ENCODE peak calls at places on chromosomes 6 and 20, in four cellular contexts. I, V, L and P are unnamed samples.

GRCh38 chr6:23388239-23388803 is 737.7 kb upstream of the NRSN1 start:
- DNase-seq in I (no peak), V (no peak), L (no peak), P (no peak)

GRCh38 chr6:140052757-140053729 is 678.6 kb upstream of the CITED2 start:
- DNase-seq in I (no peak), V (peak), L (no peak), P (peak)

GRCh38 chr20:18672826-18673225 is 85.0 kb downstream of the DTD1 start:
- DNase-seq in I (no peak), V (no peak), L (no peak), P (no peak)

GRCh38 chr6:160167547-160168391 is 46.2 kb downstream of the SLC22A1 start:
- DNase-seq in I (no peak), V (no peak), L (no peak), P (no peak)

GRCh38 chr6:128569737-128570438 is 49.5 kb upstream of the PTPRK start:
- DNase-seq in I (no peak), V (no peak), L (no peak), P (peak)

GRCh38 chr6:2951723-2952122 is 19.6 kb downstream of the SERPINB6 start:
- DNase-seq in I (no peak), V (no peak), L (no peak), P (no peak)

GRCh38 chr6:44935693-44936300 is 392.3 kb upstream of the RUNX2 start:
- DNase-seq in I (no peak), V (no peak), L (no peak), P (no peak)

GRCh38 chr6:28634758-28635546 is 109.3 kb downstream of the GPX5 start:
- DNase-seq in I (no peak), V (no peak), L (peak), P (peak)

GRCh38 chr6:30749554-30750378 is 5.4 kb upstream of the IER3 start:
- DNase-seq in I (no peak), V (no peak), L (peak), P (peak)

GRCh38 chr6:146997062-146997461 is 207.2 kb upstream of the STXBP5 start:
- DNase-seq in I (no peak), V (no peak), L (no peak), P (no peak)
- TF ChIP-seq MYC in I (no peak), V (no peak), L (no peak), P (no peak)

GRCh38 chr6:125363010-125363359 is 61.2 kb upstream of the HDDC2 start:
- DNase-seq in I (no peak), V (no peak), L (peak), P (no peak)
- TF ChIP-seq HDAC2 in I (no peak), V (no peak), L (no peak), P (no peak)

GRCh38 chr6:18507018-18507415 is 119.9 kb downstream of the RNF144B start:
- DNase-seq in I (no peak), V (no peak), L (no peak), P (no peak)

GRCh38 chr6:18513253-18513798 is 126.2 kb downstream of the RNF144B start:
- DNase-seq in I (no peak), V (no peak), L (no peak), P (no peak)

GRCh38 chr6:18510644-18511033 is 123.5 kb downstream of the RNF144B start:
- DNase-seq in I (no peak), V (no peak), L (no peak), P (no peak)

GRCh38 chr6:18507561-18507960 is 120.4 kb downstream of the RNF144B start:
- DNase-seq in I (no peak), V (no peak), L (no peak), P (no peak)

DNA sequence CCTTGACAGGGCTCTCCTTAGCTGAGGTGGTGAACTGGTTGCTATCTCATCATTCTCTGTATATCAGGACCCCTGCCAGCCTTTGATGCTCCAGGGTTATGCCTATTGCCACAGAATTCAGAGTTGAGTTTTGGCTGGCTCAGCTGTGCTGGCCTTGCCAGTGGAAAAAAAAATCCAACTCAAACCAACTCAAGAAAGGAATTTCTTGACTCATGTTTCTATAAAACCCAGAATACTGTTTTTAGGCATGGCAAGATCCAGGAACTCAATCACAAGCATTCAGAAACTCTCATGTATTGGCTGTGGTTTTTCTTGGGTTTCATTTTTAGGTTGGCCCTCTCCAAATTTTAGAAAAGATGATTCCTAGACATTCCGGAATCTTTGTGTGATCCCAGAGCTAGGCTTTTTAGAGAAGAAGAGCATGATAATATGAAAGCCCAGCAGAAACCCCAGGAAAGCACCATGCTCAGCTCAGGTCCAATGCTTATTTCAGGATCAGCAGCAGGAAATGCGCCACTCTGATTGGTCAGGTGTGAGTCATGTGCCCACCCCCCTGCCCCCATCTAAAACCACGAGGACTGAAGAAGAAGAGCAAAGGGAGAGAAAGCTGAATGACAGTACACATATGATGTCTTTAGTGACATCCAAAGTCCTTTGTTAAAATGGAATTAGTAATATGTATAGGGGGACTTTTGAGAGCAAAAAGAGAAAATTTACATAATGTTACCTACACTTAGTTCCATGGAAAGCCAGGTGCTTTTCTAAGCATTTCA is 122.9 kb downstream of the RNF144B start:
- DNase-seq in I (no peak), V (peak), L (no peak), P (no peak)
- TF ChIP-seq MYC in I (no peak), V (no peak), L (no peak), P (no peak)

GRCh38 chr20:50837532-50838321 is 42.9 kb downstream of the BCAS4 start:
- DNase-seq in I (no peak), V (peak), L (no peak), P (no peak)
- TF ChIP-seq HDAC2 in I (no peak), V (peak), L (no peak), P (no peak)

GRCh38 chr20:45958593-45958992 is 13.4 kb downstream of the ZNF335 start:
- DNase-seq in I (no peak), V (no peak), L (no peak), P (no peak)
- TF ChIP-seq MYC in I (no peak), V (no peak), L (no peak), P (no peak)

GRCh38 chr20:32155017-32155965 is 45.8 kb downstream of the TM9SF4 start:
- DNase-seq in I (peak), V (peak), L (peak), P (peak)
- TF ChIP-seq HDAC2 in I (no peak), V (no peak), L (no peak), P (no peak)

DNA sequence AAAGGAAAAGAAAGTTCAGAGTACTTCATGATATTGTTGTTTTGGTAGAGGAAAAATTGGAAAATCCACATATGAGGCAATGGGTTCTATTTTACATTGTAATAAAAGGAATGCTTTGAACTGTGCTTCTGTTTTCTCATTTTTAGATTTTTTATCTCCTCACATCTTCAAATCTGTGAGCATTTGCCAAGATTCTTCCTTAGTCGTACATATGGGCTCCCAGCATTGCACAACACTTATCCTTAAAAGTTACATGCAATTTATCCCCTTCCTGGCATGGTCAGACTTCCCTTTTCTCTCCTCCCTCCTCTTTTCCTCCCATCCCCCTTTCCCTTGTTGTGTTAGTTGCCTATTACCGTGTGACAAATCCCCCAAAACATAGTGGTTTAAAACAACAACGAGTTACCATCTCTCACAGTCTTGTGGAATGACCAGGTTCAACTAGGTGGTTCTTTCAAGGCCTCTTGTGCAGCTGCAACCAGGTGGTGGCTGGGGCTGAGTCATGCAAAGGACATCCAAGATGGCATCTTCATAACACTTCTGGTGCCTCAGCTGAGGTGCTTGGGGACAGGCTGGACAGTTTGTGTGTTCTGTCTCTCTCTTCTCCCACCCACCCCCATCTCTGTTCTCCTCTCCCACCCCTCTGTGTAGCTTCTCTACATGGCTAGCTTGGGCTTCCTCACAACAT is 68.7 kb downstream of the TXNDC5 start:
- DNase-seq in I (no peak), V (no peak), L (no peak), P (no peak)
- TF ChIP-seq MYC in I (no peak), V (no peak), L (no peak), P (no peak)